ENCODE peak calls at places on chromosomes 16 and 17, in nine cellular contexts. T is small intestine; Z is endodermal cell; B is aorta; P is CD4-positive, alpha-beta T cell; J is right cardiac atrium; O is GM23338; A is mammary epithelial cell; X is dorsolateral prefrontal cortex. E is an unnamed sample. For H3K27me3, the result is how much of the 10 kb centered on the place peaks cover.

GRCh38 chr17:10105513-10106001 is 92.8 kb downstream of the GAS7 start:
- DNase-seq in T (no peak), Z (peak), B (no peak), P (no peak), J (peak), O (no peak), A (no peak), X (no peak), E (no peak)

GRCh38 chr17:17613708-17614114 is 22.2 kb upstream of the PEMT start:
- DNase-seq in T (peak), Z (peak), B (no peak), P (no peak), J (no peak), O (peak), A (peak), X (peak), E (peak)

GRCh38 chr17:72592242-72592966 is 471.6 kb downstream of the SOX9 start:
- DNase-seq in T (peak), Z (peak), B (peak), P (peak), J (peak), O (peak), A (peak), X (peak), E (peak)

GRCh38 chr17:8672326-8672725 is 41.8 kb upstream of the MYH10 start:
- DNase-seq in T (no peak), Z (no peak), B (no peak), P (no peak), J (no peak), O (no peak), A (no peak), X (no peak), E (no peak)

GRCh38 chr17:9239821-9240658 is 218.7 kb downstream of the NTN1 start:
- DNase-seq in T (peak), Z (peak), B (peak), P (peak), J (peak), O (peak), A (no peak), X (peak), E (no peak)

GRCh38 chr17:40310882-40311391 is 2.0 kb downstream of the RARA start:
- DNase-seq in T (no peak), Z (no peak), B (no peak), P (no peak), J (peak), O (no peak), A (no peak), X (peak), E (peak)

GRCh38 chr16:21116148-21116693 is 34.4 kb downstream of the DNAH3 start:
- DNase-seq in T (no peak), Z (peak), B (no peak), P (no peak), J (no peak), O (peak), A (no peak), X (no peak), E (no peak)

GRCh38 chr16:49441366-49441780 is 67.8 kb downstream of the C16orf78 start:
- DNase-seq in T (peak), Z (peak), B (peak), P (peak), J (peak), O (peak), A (no peak), X (no peak), E (no peak)

GRCh38 chr17:18039535-18040286 is 503 bp downstream of the GID4 start:
- DNase-seq in T (peak), Z (peak), B (peak), P (no peak), J (peak), O (peak), A (peak), X (no peak), E (no peak)

GRCh38 chr16:84065536-84066132 is 23.0 kb upstream of the SLC38A8 start:
- DNase-seq in T (peak), Z (peak), B (no peak), P (no peak), J (no peak), O (peak), A (peak), X (peak), E (peak)

GRCh38 chr17:77923776-77924513 is 34.6 kb upstream of the TNRC6C start:
- DNase-seq in T (peak), Z (peak), B (no peak), P (no peak), J (no peak), O (no peak), A (no peak), X (no peak), E (no peak)

GRCh38 chr17:77926967-77927366 is 31.5 kb upstream of the TNRC6C start:
- DNase-seq in T (no peak), Z (no peak), B (no peak), P (no peak), J (no peak), O (no peak), A (no peak), X (no peak), E (no peak)

GRCh38 chr17:77923135-77923534 is 35.4 kb upstream of the TNRC6C start:
- DNase-seq in T (no peak), Z (peak), B (no peak), P (no peak), J (no peak), O (no peak), A (no peak), X (no peak), E (no peak)

GRCh38 chr17:77926144-77926543 is 32.4 kb upstream of the TNRC6C start:
- DNase-seq in T (no peak), Z (peak), B (no peak), P (no peak), J (no peak), O (no peak), A (no peak), X (no peak), E (no peak)

GRCh38 chr17:77924757-77925336 is 33.7 kb upstream of the TNRC6C start:
- DNase-seq in T (peak), Z (peak), B (peak), P (no peak), J (peak), O (peak), A (peak), X (no peak), E (no peak)
- H3K27me3 ChIP-seq in T (under half), Z (under half), B (under half), P (under half), J (under half), O (under half), A (under half), X (under half), E (under half)

DNA sequence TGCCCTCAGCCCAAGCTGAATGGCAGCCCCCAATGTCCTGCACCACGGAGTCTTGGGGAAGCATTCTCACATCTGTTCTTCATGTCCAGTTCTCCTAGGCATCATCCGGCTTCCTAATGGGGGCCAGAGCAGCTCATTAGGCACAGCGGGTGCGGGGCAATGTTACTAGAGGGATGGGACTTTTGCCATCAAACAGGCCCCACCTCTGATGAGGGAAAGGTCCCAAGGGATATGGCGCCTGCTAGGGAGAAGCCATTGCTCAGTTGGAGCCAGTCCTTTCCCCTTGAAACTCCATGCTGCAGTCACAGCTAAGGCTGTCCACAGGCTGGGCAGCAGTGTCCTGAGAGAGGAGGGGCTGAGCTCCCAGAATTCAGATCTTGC is 1.7 kb upstream of the DPH1 start:
- DNase-seq in T (no peak), Z (no peak), B (no peak), P (no peak), J (no peak), O (no peak), A (no peak), X (no peak), E (no peak)
- H3K27me3 ChIP-seq in T (under half), Z (under half), B (under half), P (under half), J (under half), O (half or more), A (under half), X (under half), E (under half)

GRCh38 chr17:48628641-48629410 is 2.7 kb upstream of the HOXB9 start:
- DNase-seq in T (no peak), Z (peak), B (peak), P (no peak), J (no peak), O (no peak), A (no peak), X (no peak), E (no peak)

GRCh38 chr17:48630925-48631692 is 5.0 kb upstream of the HOXB9 start:
- DNase-seq in T (no peak), Z (peak), B (peak), P (no peak), J (no peak), O (peak), A (no peak), X (no peak), E (peak)

GRCh38 chr17:48629411-48629759 is 3.2 kb upstream of the HOXB9 start:
- DNase-seq in T (no peak), Z (peak), B (peak), P (no peak), J (no peak), O (no peak), A (no peak), X (no peak), E (no peak)

GRCh38 chr17:48631693-48632578 is 5.8 kb upstream of the HOXB9 start:
- DNase-seq in T (no peak), Z (peak), B (peak), P (no peak), J (no peak), O (peak), A (no peak), X (no peak), E (no peak)

GRCh38 chr17:48630009-48630924 is 4.1 kb upstream of the HOXB9 start:
- DNase-seq in T (no peak), Z (peak), B (no peak), P (no peak), J (no peak), O (no peak), A (no peak), X (no peak), E (no peak)
- H3K27me3 ChIP-seq in T (half or more), Z (half or more), B (under half), P (half or more), J (under half), O (half or more), A (half or more), X (under half), E (half or more)

GRCh38 chr17:74595037-74595436 is 3.0 kb upstream of the CD300LD start:
- DNase-seq in T (no peak), Z (no peak), B (no peak), P (no peak), J (no peak), O (no peak), A (no peak), X (no peak), E (no peak)
- H3K27me3 ChIP-seq in T (under half), Z (under half), B (under half), P (under half), J (under half), O (under half), A (under half), X (under half), E (half or more)

GRCh38 chr17:48622857-48623256 is 3.3 kb downstream of the HOXB9 start:
- DNase-seq in T (no peak), Z (no peak), B (no peak), P (no peak), J (no peak), O (no peak), A (no peak), X (no peak), E (no peak)
- H3K27me3 ChIP-seq in T (half or more), Z (half or more), B (under half), P (half or more), J (under half), O (half or more), A (half or more), X (under half), E (half or more)

GRCh38 chr16:86985656-86986030 is 331.5 kb downstream of the C16orf95 start:
- DNase-seq in T (no peak), Z (no peak), B (no peak), P (no peak), J (no peak), O (no peak), A (no peak), X (no peak), E (no peak)

GRCh38 chr16:86987746-86988670 is 329.2 kb downstream of the C16orf95 start:
- DNase-seq in T (no peak), Z (no peak), B (no peak), P (no peak), J (no peak), O (no peak), A (no peak), X (no peak), E (no peak)

GRCh38 chr16:86986136-86986535 is 331.1 kb downstream of the C16orf95 start:
- DNase-seq in T (no peak), Z (peak), B (no peak), P (no peak), J (no peak), O (peak), A (no peak), X (no peak), E (no peak)

GRCh38 chr16:86984975-86985655 is 332.1 kb downstream of the C16orf95 start:
- DNase-seq in T (no peak), Z (peak), B (no peak), P (no peak), J (peak), O (peak), A (no peak), X (no peak), E (no peak)

GRCh38 chr16:86986809-86987487 is 330.2 kb downstream of the C16orf95 start:
- DNase-seq in T (no peak), Z (no peak), B (no peak), P (no peak), J (no peak), O (no peak), A (no peak), X (no peak), E (no peak)
- H3K27me3 ChIP-seq in T (under half), Z (under half), B (under half), P (under half), J (under half), O (under half), A (under half), X (under half), E (under half)

DNA sequence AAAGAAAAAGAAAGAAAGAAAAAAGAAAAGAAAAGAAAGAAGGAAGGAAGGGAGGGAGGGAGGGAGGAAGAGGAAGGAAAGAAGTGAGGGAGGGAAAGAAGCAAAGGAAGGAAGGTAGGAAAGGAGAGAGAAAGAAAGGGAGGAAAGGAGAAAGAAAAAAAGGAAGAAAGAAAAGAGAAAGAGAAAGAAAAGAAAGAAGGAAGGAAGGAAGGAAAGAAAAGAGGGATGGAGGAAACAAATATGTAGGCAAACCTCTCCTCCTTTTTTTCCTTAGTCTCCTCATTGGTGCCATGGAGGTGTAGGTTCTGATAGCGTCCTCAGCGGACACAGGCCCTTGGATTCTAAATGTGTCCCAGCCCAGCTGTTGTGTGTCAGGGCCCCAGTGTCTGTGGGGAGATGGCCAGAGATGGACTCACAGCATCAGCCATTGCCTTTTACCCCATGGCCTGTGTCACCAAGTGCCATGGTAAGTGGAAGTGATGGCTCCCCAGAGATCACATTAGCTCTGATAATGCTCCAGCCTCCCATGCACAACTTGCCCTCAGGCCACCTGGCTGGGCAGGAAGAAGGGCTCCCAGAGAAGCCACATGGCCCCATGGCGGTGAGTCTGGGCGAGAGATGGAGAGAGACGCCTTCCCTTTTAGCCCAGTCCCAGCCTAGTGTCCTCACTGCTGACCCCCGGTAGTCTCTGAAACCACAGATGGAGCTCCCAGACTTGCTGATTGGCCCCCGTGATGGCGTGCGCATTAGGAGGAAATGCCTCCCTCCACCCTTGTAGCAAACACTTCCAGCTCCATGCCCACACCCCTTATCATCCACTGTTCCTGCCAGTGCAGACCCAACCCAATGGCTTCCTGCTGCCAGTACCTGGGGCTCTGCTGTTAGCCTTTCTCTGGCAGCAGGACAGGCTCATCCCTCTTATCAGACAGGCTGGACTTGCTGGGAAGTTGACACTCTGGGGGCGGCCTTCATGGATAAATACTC is 3.7 kb upstream of the SLC6A2 start:
- DNase-seq in T (no peak), Z (peak), B (no peak), P (no peak), J (no peak), O (no peak), A (no peak), X (no peak), E (no peak)
- H3K27me3 ChIP-seq in T (under half), Z (half or more), B (under half), P (under half), J (under half), O (under half), A (under half), X (under half), E (under half)

GRCh38 chr17:3524024-3524423 is 33.6 kb downstream of the TRPV3 start:
- DNase-seq in T (no peak), Z (no peak), B (peak), P (no peak), J (no peak), O (no peak), A (no peak), X (no peak), E (no peak)
- H3K27me3 ChIP-seq in T (under half), Z (under half), B (under half), P (under half), J (under half), O (under half), A (under half), X (under half), E (under half)

E was measured in WERI-Rb-1.